ENCODE peak calls at places on chromosomes 2 and 18, in six cellular contexts. W, U, T, X, M and O are unnamed samples.
A peak's percentile ranks its signal among the peaks of the same experiment; 100 is the strongest.

GRCh38 chr2:6679481-6679880 is 186.2 kb downstream of the CMPK2 start:
- DNase-seq in W (no peak), U (no peak), T (no peak), X (no peak), M (no peak), O (no peak)

GRCh38 chr18:75111673-75112485 is 97.1 kb downstream of the PTGR3 start:
- DNase-seq in W (no peak), U (no peak), T (no peak), X (no peak), M (no peak), O (no peak)

GRCh38 chr18:59067873-59068272 is 71.8 kb upstream of the SEC11C start:
- DNase-seq in W (peak; percentile 23), U (no peak), T (no peak), X (no peak), M (no peak), O (no peak)

GRCh38 chr18:23871410-23871809 is 143.1 kb upstream of the TTC39C start:
- DNase-seq in W (peak; percentile 51), U (no peak), T (no peak), X (no peak), M (no peak), O (no peak)

GRCh38 chr2:173427887-173428683 is 73.4 kb downstream of the CDCA7 start:
- DNase-seq in W (no peak), U (no peak), T (no peak), X (no peak), M (no peak), O (no peak)

GRCh38 chr18:28715206-28715605 is 538.3 kb upstream of the CDH2 start:
- DNase-seq in W (no peak), U (no peak), T (no peak), X (no peak), M (no peak), O (no peak)

GRCh38 chr2:143475131-143475784 is 346.0 kb downstream of the ARHGAP15 start:
- DNase-seq in W (no peak), U (no peak), T (no peak), X (no peak), M (no peak), O (no peak)

GRCh38 chr2:233820766-233821105 is 33.6 kb downstream of the HJURP start:
- DNase-seq in W (no peak), U (no peak), T (no peak), X (no peak), M (no peak), O (no peak)

GRCh38 chr2:232473467-232473890 is 14.2 kb downstream of the ECEL1 start:
- DNase-seq in W (no peak), U (no peak), T (no peak), X (peak; percentile 29), M (no peak), O (no peak)